ENCODE peak calls at places on chromosomes 16 and 17, in eight cellular contexts. E, T, B, F, P, Q, O and M are unnamed samples.

GRCh38 chr16:73047536-73048291 is at the start of gene ZFHX3:
- DNase-seq in E (peak), T (peak), B (peak), F (peak), P (no peak), Q (peak), O (peak), M (no peak)

GRCh38 chr17:10699861-10700260 is 2.5 kb downstream of the ADPRM start:
- DNase-seq in E (no peak), T (peak), B (no peak), F (peak), P (no peak), Q (no peak), O (peak), M (no peak)

GRCh38 chr16:73157861-73158260 is 109.9 kb upstream of the ZFHX3 start:
- DNase-seq in E (no peak), T (no peak), B (no peak), F (no peak), P (no peak), Q (no peak), O (no peak), M (no peak)

GRCh38 chr16:82776466-82777146 is 149.8 kb downstream of the CDH13 start:
- DNase-seq in E (no peak), T (no peak), B (no peak), F (no peak), P (no peak), Q (no peak), O (peak), M (no peak)

GRCh38 chr16:477758-478157 is 49.8 kb upstream of the CAPN15 start:
- DNase-seq in E (no peak), T (no peak), B (no peak), F (no peak), P (no peak), Q (no peak), O (no peak), M (no peak)

GRCh38 chr16:1972490-1972877 is 631 bp downstream of the TBL3 start:
- DNase-seq in E (peak), T (peak), B (no peak), F (no peak), P (no peak), Q (no peak), O (no peak), M (no peak)

GRCh38 chr16:19704321-19705130 is 13.5 kb downstream of the KNOP1 start:
- DNase-seq in E (peak), T (no peak), B (peak), F (no peak), P (no peak), Q (peak), O (no peak), M (no peak)

GRCh38 chr16:12732600-12732999 is 71.1 kb downstream of the CPPED1 start:
- DNase-seq in E (no peak), T (no peak), B (no peak), F (no peak), P (no peak), Q (no peak), O (no peak), M (no peak)

GRCh38 chr16:70402916-70403659 is 35.8 kb downstream of the ST3GAL2 start:
- DNase-seq in E (no peak), T (peak), B (no peak), F (no peak), P (no peak), Q (peak), O (no peak), M (no peak)

GRCh38 chr17:260031-260791 is 78.8 kb upstream of the DOC2B start:
- DNase-seq in E (no peak), T (no peak), B (no peak), F (no peak), P (no peak), Q (no peak), O (no peak), M (no peak)

GRCh38 chr17:74467221-74467951 is 952 bp downstream of the CD300A start:
- DNase-seq in E (no peak), T (no peak), B (no peak), F (no peak), P (no peak), Q (no peak), O (no peak), M (no peak)

GRCh38 chr17:72373910-72374741 is 253.3 kb downstream of the SOX9 start:
- DNase-seq in E (peak), T (no peak), B (no peak), F (no peak), P (no peak), Q (peak), O (no peak), M (no peak)

GRCh38 chr17:68698761-68699160 is 97.6 kb upstream of the FAM20A start:
- DNase-seq in E (peak), T (peak), B (no peak), F (no peak), P (no peak), Q (no peak), O (no peak), M (no peak)

GRCh38 chr17:68344701-68345136 is 53.4 kb downstream of the ARSG start:
- DNase-seq in E (no peak), T (peak), B (no peak), F (peak), P (no peak), Q (no peak), O (peak), M (no peak)

GRCh38 chr16:3589441-3589921 is 12.3 kb upstream of the NLRC3 start:
- DNase-seq in E (no peak), T (peak), B (no peak), F (no peak), P (no peak), Q (no peak), O (no peak), M (no peak)

GRCh38 chr17:61383689-61384201 is 15.9 kb upstream of the TBX2 start:
- DNase-seq in E (no peak), T (no peak), B (peak), F (no peak), P (no peak), Q (no peak), O (no peak), M (no peak)

GRCh38 chr16:4701791-4702465 is 8.6 kb downstream of the NUDT16L1 start:
- DNase-seq in E (peak), T (no peak), B (no peak), F (no peak), P (no peak), Q (no peak), O (no peak), M (no peak)

GRCh38 chr16:14111713-14112538 is 40.8 kb downstream of the MRTFB start:
- DNase-seq in E (peak), T (no peak), B (peak), F (no peak), P (no peak), Q (no peak), O (no peak), M (no peak)

GRCh38 chr16:81703177-81704155 is 75.6 kb upstream of the PLCG2 start:
- DNase-seq in E (peak), T (peak), B (peak), F (no peak), P (no peak), Q (peak), O (no peak), M (no peak)

GRCh38 chr17:81509048-81509686 is 3.4 kb downstream of the ACTG1 start:
- DNase-seq in E (no peak), T (no peak), B (no peak), F (no peak), P (no peak), Q (no peak), O (peak), M (no peak)

GRCh38 chr17:16486373-16487250 is 5.4 kb downstream of the LRRC75A start:
- DNase-seq in E (peak), T (no peak), B (peak), F (no peak), P (peak), Q (peak), O (no peak), M (peak)

GRCh38 chr17:69335018-69335417 is 8.1 kb upstream of the ABCA5 start:
- DNase-seq in E (peak), T (peak), B (peak), F (no peak), P (peak), Q (peak), O (no peak), M (no peak)

GRCh38 chr16:67648764-67649407 is 3.9 kb downstream of the CARMIL2 start:
- DNase-seq in E (no peak), T (no peak), B (no peak), F (no peak), P (no peak), Q (no peak), O (no peak), M (no peak)

GRCh38 chr17:80008848-80009247 is 26.8 kb downstream of the TBC1D16 start:
- DNase-seq in E (no peak), T (no peak), B (no peak), F (no peak), P (no peak), Q (no peak), O (no peak), M (no peak)

GRCh38 chr16:89197033-89197632 is 3.2 kb downstream of the SLC22A31 start:
- DNase-seq in E (peak), T (no peak), B (no peak), F (no peak), P (no peak), Q (no peak), O (no peak), M (no peak)

GRCh38 chr17:58993322-58993721 is 113.4 kb downstream of the TRIM37 start:
- DNase-seq in E (peak), T (no peak), B (no peak), F (no peak), P (no peak), Q (no peak), O (no peak), M (no peak)

GRCh38 chr17:47085736-47086135 is 103.4 kb downstream of the CDC27 start:
- DNase-seq in E (no peak), T (no peak), B (no peak), F (no peak), P (no peak), Q (no peak), O (no peak), M (no peak)

GRCh38 chr16:64122177-64122576 is 999.7 kb downstream of the CDH11 start:
- DNase-seq in E (no peak), T (no peak), B (no peak), F (no peak), P (no peak), Q (no peak), O (no peak), M (no peak)

GRCh38 chr17:1122681-1123396 is 56.9 kb downstream of the ABR start:
- DNase-seq in E (peak), T (peak), B (peak), F (peak), P (no peak), Q (peak), O (peak), M (peak)

GRCh38 chr16:49929606-49930005 is 73.7 kb upstream of the ZNF423 start:
- DNase-seq in E (no peak), T (no peak), B (no peak), F (no peak), P (no peak), Q (no peak), O (no peak), M (no peak)

GRCh38 chr17:60372790-60373483 is 19.0 kb downstream of the USP32 start:
- DNase-seq in E (no peak), T (peak), B (peak), F (no peak), P (no peak), Q (peak), O (no peak), M (no peak)